ENCODE peak calls at places on chromosomes 5 and 9, in four cellular contexts. E is NAMALWA, G is AG09319, C is NCI-H1694. N is an unnamed sample.

GRCh38 chr5:154603978-154604679 is 126.1 kb upstream of the HAND1 start:
- DNase-seq in E (no peak), C (no peak), G (no peak), N (no peak)

GRCh38 chr5:80479713-80480112 is 8.2 kb upstream of the FAM151B start:
- DNase-seq in E (no peak), G (no peak), C (no peak), N (no peak)

GRCh38 chr5:73735032-73735734 is 109.2 kb downstream of the ARHGEF28 start:
- DNase-seq in C (no peak), G (no peak), E (no peak), N (no peak)

GRCh38 chr5:61991426-61991825 is 314.6 kb upstream of the KIF2A start:
- DNase-seq in C (no peak), E (no peak), G (no peak), N (no peak)

GRCh38 chr5:65721050-65721774 is 697 bp downstream of the SGTB start:
- DNase-seq in G (no peak), E (peak), C (peak), N (peak)

GRCh38 chr5:22911019-22911418 is 57.9 kb upstream of the CDH12 start:
- DNase-seq in G (no peak), C (no peak), E (no peak), N (no peak)

GRCh38 chr5:135468086-135468485 is 15.9 kb upstream of the TIFAB start:
- DNase-seq in E (no peak), C (no peak), G (no peak), N (no peak)

GRCh38 chr5:132746592-132747063 is 598 bp upstream of the CCNI2 start:
- DNase-seq in G (no peak), C (no peak), E (no peak), N (no peak)

GRCh38 chr5:168936511-168936910 is 357.3 kb upstream of the PANK3 start:
- DNase-seq in E (no peak), C (no peak), G (no peak), N (no peak)

GRCh38 chr5:112353678-112354077 is 65.4 kb downstream of the EPB41L4A start:
- DNase-seq in C (no peak), E (no peak), G (no peak), N (no peak)

GRCh38 chr9:757246-757881 is 84.1 kb upstream of the DMRT1 start:
- DNase-seq in E (peak), C (peak), G (no peak), N (peak)

GRCh38 chr9:77575785-77576184 is 72.3 kb downstream of the GNA14 start:
- DNase-seq in E (peak), C (no peak), G (no peak), N (peak)

GRCh38 chr9:16721972-16722371 is 148.5 kb downstream of the BNC2 start:
- DNase-seq in G (no peak), C (no peak), E (no peak), N (no peak)

GRCh38 chr9:33151007-33151557 is 16.1 kb downstream of the B4GALT1 start:
- DNase-seq in G (peak), E (no peak), C (no peak), N (no peak)

GRCh38 chr5:75395277-75395676 is 58.3 kb downstream of the HMGCR start:
- DNase-seq in E (no peak), C (no peak), G (no peak), N (no peak)

GRCh38 chr9:135244271-135244691 is 156.8 kb downstream of the OLFM1 start:
- DNase-seq in G (no peak), C (no peak), E (no peak), N (no peak)

N was measured in KBM-7.